ENCODE peak calls at places on chromosome 6, in eight cellular contexts. D is Calu3; Z is ELR; E is HS-5; Q is RWPE1; H is activated naive CD8-positive, alpha-beta T cell treated with anti-CD3 and anti-CD28 coated beads, Interleukin-2, amount 50 U/mL, for 24 hours; O is GM03348; P is AG20443. J is an unnamed sample.

GRCh38 chr6:2858678-2859324 is 17.1 kb upstream of the SERPINB1 start:
- DNase-seq in P (no peak), D (no peak), O (no peak), Q (no peak), E (no peak), Z (no peak), H (no peak), J (no peak)

GRCh38 chr6:106511274-106512047 is 117.8 kb downstream of the RTN4IP1 start:
- DNase-seq in P (peak), D (peak), Q (peak), H (peak), O (peak), E (no peak), Z (peak), J (no peak)

GRCh38 chr6:33018904-33019303 is 9.5 kb upstream of the HLA-DOA start:
- DNase-seq in E (no peak), P (peak), O (peak), Q (no peak), H (peak), D (peak), Z (peak), J (no peak)

GRCh38 chr6:29624520-29624961 is 8.4 kb downstream of the GABBR1 start:
- DNase-seq in P (no peak), O (no peak), Z (no peak), Q (no peak), D (no peak), E (no peak), H (no peak), J (no peak)

GRCh38 chr6:73743556-73743955 is 47.6 kb downstream of the CD109 start:
- DNase-seq in Q (no peak), O (no peak), H (no peak), E (no peak), Z (no peak), D (no peak), P (no peak), J (no peak)

GRCh38 chr6:16153451-16153850 is 24.6 kb downstream of the MYLIP start:
- DNase-seq in Q (no peak), H (no peak), E (no peak), Z (no peak), O (no peak), P (no peak), D (no peak), J (no peak)

GRCh38 chr6:15489563-15489962 is 173.3 kb downstream of the DTNBP1 start:
- DNase-seq in O (no peak), H (no peak), Z (no peak), Q (no peak), E (no peak), D (no peak), P (no peak), J (no peak)

GRCh38 chr6:144344651-144345050 is 59.5 kb downstream of the UTRN start:
- DNase-seq in Z (no peak), Q (no peak), O (no peak), P (no peak), H (no peak), E (no peak), D (no peak), J (no peak)

GRCh38 chr6:151340206-151340978 is 51.0 kb downstream of the ZBTB2 start:
- DNase-seq in Z (no peak), O (no peak), E (no peak), P (no peak), D (no peak), H (no peak), Q (no peak), J (no peak)

GRCh38 chr6:111080713-111081112 is 6.6 kb upstream of the SLC16A10 start:
- DNase-seq in O (no peak), Q (no peak), D (no peak), Z (no peak), E (no peak), P (no peak), H (no peak), J (no peak)

GRCh38 chr6:2713473-2714358 is 37.0 kb downstream of the MYLK4 start:
- DNase-seq in D (no peak), O (peak), E (no peak), H (no peak), P (peak), Z (no peak), Q (peak), J (no peak)

GRCh38 chr6:41427642-41428401 is 92.4 kb downstream of the NCR2 start:
- DNase-seq in E (no peak), D (peak), Z (peak), P (peak), Q (peak), H (peak), O (peak), J (no peak)

J was measured in HTR-8/SVneo.